ENCODE peak calls at places on chromosome 11, in six cellular contexts. E is astrocyte of the spinal cord; J is breast epithelium; S is left lung; M is AG10803; X is CD8-positive, alpha-beta T cell. N is an unnamed sample.

GRCh38 chr11:111819161-111820058 is 52.0 kb downstream of the ALG9 start:
- DNase-seq in E (peak), J (no peak), S (no peak), M (peak), X (no peak), N (no peak)

GRCh38 chr11:75275581-75275980 is 35.0 kb downstream of the TPBGL start:
- DNase-seq in E (no peak), J (peak), S (peak), M (no peak), X (peak), N (peak)

GRCh38 chr11:107018902-107019493 is 722 bp upstream of the GUCY1A2 start:
- DNase-seq in E (peak), J (peak), S (peak), M (peak), X (no peak), N (peak)

GRCh38 chr11:130383363-130384168 is 44.8 kb downstream of the ADAMTS8 start:
- DNase-seq in E (peak), J (no peak), S (no peak), M (peak), X (no peak), N (no peak)

GRCh38 chr11:69218271-69218682 is 62.5 kb downstream of the SMIM38 start:
- DNase-seq in E (no peak), J (peak), S (no peak), M (no peak), X (no peak), N (no peak)

GRCh38 chr11:44606472-44606871 is 41.0 kb downstream of the CD82 start:
- DNase-seq in E (no peak), J (no peak), S (no peak), M (no peak), X (no peak), N (no peak)

GRCh38 chr11:77854838-77855237 is 33.9 kb downstream of the AAMDC start:
- DNase-seq in E (no peak), J (no peak), S (no peak), M (no peak), X (no peak), N (no peak)

GRCh38 chr11:10072841-10073240 is 221.2 kb downstream of the SBF2 start:
- DNase-seq in E (no peak), J (no peak), S (no peak), M (no peak), X (no peak), N (no peak)

GRCh38 chr11:63937713-63938480 is 905 bp upstream of the NAA40 start:
- DNase-seq in E (no peak), J (no peak), S (no peak), M (no peak), X (no peak), N (no peak)

GRCh38 chr11:46446343-46446751 is 54.8 kb upstream of the CHRM4 start:
- DNase-seq in E (peak), J (no peak), S (no peak), M (peak), X (no peak), N (no peak)

GRCh38 chr11:128500488-128500887 is 86.9 kb downstream of the ETS1 start:
- DNase-seq in E (peak), J (no peak), S (no peak), M (peak), X (no peak), N (no peak)
- H3K4me3 ChIP-seq in E (no peak), J (no peak), S (no peak), M (no peak), X (peak), N (no peak)

GRCh38 chr11:81444306-81444705 is 1289.4 kb downstream of the FAM181B start:
- DNase-seq in E (no peak), J (no peak), S (no peak), M (no peak), X (no peak), N (no peak)
- TF ChIP-seq CTCF in E (no peak), J (no peak), S (no peak), M (no peak), X (no peak), N (peak)

GRCh38 chr11:503179-503981 is 3.7 kb downstream of the RNH1 start:
- DNase-seq in E (peak), J (no peak), S (peak), M (peak), X (no peak), N (no peak)
- H3K4me3 ChIP-seq in E (peak), J (peak), S (peak), M (peak), X (no peak), N (no peak)

DNA sequence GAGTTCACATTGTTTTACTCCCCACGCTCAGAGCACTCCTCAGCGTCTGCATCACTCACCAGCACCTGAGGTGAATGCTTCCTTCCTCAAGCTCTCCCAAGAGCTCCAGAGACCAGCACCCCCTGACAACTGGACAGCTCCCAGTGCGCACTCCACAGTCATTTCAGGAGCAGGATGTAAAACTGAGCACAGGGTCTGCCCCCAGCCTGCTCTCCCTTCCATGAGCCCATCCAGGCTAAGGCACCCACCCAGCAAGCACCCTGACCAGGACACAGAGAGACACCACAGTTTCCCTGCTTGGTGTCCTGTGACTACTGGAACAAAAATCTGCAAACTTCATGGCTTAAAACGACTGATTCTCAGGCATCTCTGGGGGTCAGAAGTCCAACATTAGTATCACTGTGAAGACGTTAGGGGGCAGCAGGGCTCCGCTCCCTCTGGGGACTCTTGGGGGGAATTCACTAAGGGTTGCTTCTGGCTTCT is 3.3 kb downstream of the SCGB1D2 start:
- DNase-seq in E (peak), J (no peak), S (no peak), M (peak), X (no peak), N (no peak)
- TF ChIP-seq CTCF in E (peak), J (no peak), S (no peak), M (peak), X (no peak), N (no peak)

GRCh38 chr11:115222863-115223530 is 281.2 kb downstream of the CADM1 start:
- DNase-seq in E (no peak), J (no peak), S (no peak), M (no peak), X (no peak), N (no peak)

GRCh38 chr11:115220881-115221280 is 283.3 kb downstream of the CADM1 start:
- DNase-seq in E (no peak), J (no peak), S (no peak), M (no peak), X (no peak), N (no peak)

GRCh38 chr11:115222218-115222862 is 281.9 kb downstream of the CADM1 start:
- DNase-seq in E (peak), J (no peak), S (no peak), M (peak), X (no peak), N (no peak)

GRCh38 chr11:115220423-115220822 is 283.8 kb downstream of the CADM1 start:
- DNase-seq in E (no peak), J (no peak), S (no peak), M (no peak), X (no peak), N (no peak)

GRCh38 chr11:115221461-115222069 is 282.6 kb downstream of the CADM1 start:
- DNase-seq in E (no peak), J (no peak), S (no peak), M (no peak), X (no peak), N (no peak)
- H3K4me3 ChIP-seq in E (no peak), J (no peak), S (no peak), M (no peak), X (no peak), N (no peak)

DNA sequence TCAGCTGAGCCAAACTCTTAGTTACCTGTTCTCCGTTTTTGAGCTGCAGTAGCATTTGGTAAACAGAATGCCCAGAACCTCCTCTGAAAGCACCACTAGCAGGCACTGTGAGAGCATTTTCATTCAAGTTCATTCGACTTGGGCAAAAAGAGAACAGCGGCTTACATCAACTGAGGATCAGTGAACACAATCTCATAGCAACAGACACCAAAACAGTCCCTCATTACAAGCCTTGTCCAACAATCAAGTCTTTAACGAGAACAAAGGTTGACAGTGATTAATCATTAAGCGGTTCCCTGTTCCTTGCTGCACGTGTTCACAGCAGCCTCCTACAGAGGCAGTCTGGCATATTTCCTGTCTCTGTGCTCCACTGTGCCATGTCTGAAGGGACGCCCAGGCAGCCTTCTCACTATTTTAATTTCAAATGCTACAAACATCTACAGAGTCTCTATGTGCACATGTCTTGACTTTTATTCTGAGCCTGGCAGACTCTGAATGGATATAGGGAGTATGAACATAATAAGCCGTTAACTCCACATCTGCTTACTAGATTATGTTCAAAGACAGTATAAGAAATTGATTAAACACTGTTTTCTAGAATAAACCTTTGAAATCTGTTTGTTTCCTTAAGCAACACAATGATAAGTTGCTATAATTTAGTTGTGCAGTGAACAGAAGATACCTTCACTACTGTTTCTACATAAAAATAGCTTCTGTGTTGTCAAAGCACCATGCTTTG is 88.3 kb upstream of the MTMR2 start:
- DNase-seq in E (peak), J (no peak), S (peak), M (peak), X (peak), N (no peak)
- TF ChIP-seq CTCF in E (peak), J (peak), S (peak), M (peak), X (peak), N (peak)

GRCh38 chr11:22807855-22808558 is 21.6 kb downstream of the SVIP start:
- DNase-seq in E (peak), J (no peak), S (no peak), M (no peak), X (no peak), N (no peak)
- H3K4me3 ChIP-seq in E (no peak), J (no peak), S (no peak), M (no peak), X (no peak), N (no peak)